ENCODE peak calls at places on chromosome 3, in six cellular contexts. One of them, this sample, is unnamed.

GRCh38 chr3:146640955-146641867 is 36.1 kb upstream of the PLSCR5 start:
- DNase-seq in HTR-8/SVneo: peak; percentile 18
- DNase-seq in endothelial cell: peak; percentile 28
- DNase-seq in mesothelial cell of epicardium: no peak
- DNase-seq in AG20443: peak; percentile 25
- DNase-seq in body of pancreas: peak; percentile 30
- DNase-seq in this sample: no peak

GRCh38 chr3:14914777-14915113 is 32.6 kb upstream of the NR2C2 start:
- DNase-seq in AG20443: no peak
- DNase-seq in mesothelial cell of epicardium: no peak
- DNase-seq in endothelial cell: no peak
- DNase-seq in HTR-8/SVneo: no peak
- DNase-seq in body of pancreas: no peak
- DNase-seq in this sample: no peak

GRCh38 chr3:15659254-15659975 is 57.9 kb downstream of the BTD start:
- DNase-seq in body of pancreas: no peak
- DNase-seq in endothelial cell: no peak
- DNase-seq in mesothelial cell of epicardium: no peak
- DNase-seq in HTR-8/SVneo: no peak
- DNase-seq in AG20443: no peak
- DNase-seq in this sample: no peak

GRCh38 chr3:15812183-15812582 is 14.4 kb upstream of the ANKRD28 start:
- DNase-seq in AG20443: peak; percentile 43
- DNase-seq in endothelial cell: no peak
- DNase-seq in HTR-8/SVneo: peak; percentile 15
- DNase-seq in mesothelial cell of epicardium: no peak
- DNase-seq in body of pancreas: no peak
- DNase-seq in this sample: no peak

GRCh38 chr3:61727435-61727834 is 166.1 kb downstream of the PTPRG start:
- DNase-seq in mesothelial cell of epicardium: no peak
- DNase-seq in endothelial cell: no peak
- DNase-seq in AG20443: no peak
- DNase-seq in body of pancreas: no peak
- DNase-seq in HTR-8/SVneo: no peak
- DNase-seq in this sample: no peak

GRCh38 chr3:139797724-139798343 is 120.1 kb upstream of the NMNAT3 start:
- DNase-seq in AG20443: peak; percentile 32
- DNase-seq in body of pancreas: peak; percentile 15
- DNase-seq in HTR-8/SVneo: no peak
- DNase-seq in endothelial cell: peak; percentile 62
- DNase-seq in mesothelial cell of epicardium: peak; percentile 79
- DNase-seq in this sample: no peak

GRCh38 chr3:184016820-184017671 is 638 bp downstream of the ABCC5 start:
- DNase-seq in body of pancreas: peak; percentile 43
- DNase-seq in endothelial cell: peak; percentile 72
- DNase-seq in mesothelial cell of epicardium: peak; percentile 73
- DNase-seq in HTR-8/SVneo: peak; percentile 84
- DNase-seq in AG20443: peak; percentile 94
- DNase-seq in this sample: no peak

GRCh38 chr3:64290864-64291263 is 65.6 kb upstream of the PRICKLE2 start:
- DNase-seq in HTR-8/SVneo: no peak
- DNase-seq in endothelial cell: no peak
- DNase-seq in mesothelial cell of epicardium: no peak
- DNase-seq in AG20443: peak; percentile 11
- DNase-seq in body of pancreas: no peak
- DNase-seq in this sample: no peak

GRCh38 chr3:134312072-134312872 is 61.6 kb upstream of the RYK start:
- DNase-seq in HTR-8/SVneo: no peak
- DNase-seq in endothelial cell: peak; percentile 51
- DNase-seq in AG20443: no peak
- DNase-seq in mesothelial cell of epicardium: no peak
- DNase-seq in body of pancreas: peak; percentile 87
- DNase-seq in this sample: no peak